ENCODE peak calls at places on chromosomes 2 and 18, in six cellular contexts. J is fibroblast of lung, H is A549, W is body of pancreas, D is colonic mucosa, K is coronary artery. I is an unnamed sample.

GRCh38 chr18:59846814-59847490 is 52.8 kb upstream of the PMAIP1 start:
- DNase-seq in J (peak; percentile 41), H (no peak), W (no peak), D (peak; percentile 73), K (no peak), I (no peak)

GRCh38 chr2:25528173-25528572 is 145.2 kb downstream of the DTNB start:
- DNase-seq in J (peak; percentile 87), H (no peak), W (no peak), D (no peak), K (no peak), I (no peak)

GRCh38 chr18:58135806-58136331 is 91.8 kb downstream of the NEDD4L start:
- DNase-seq in J (peak; percentile 54), H (peak; percentile 61), W (peak; percentile 71), D (peak; percentile 75), K (no peak), I (peak; percentile 68)

GRCh38 chr2:230512955-230513748 is 97.2 kb downstream of the SP100 start:
- DNase-seq in J (peak; percentile 4), H (peak; percentile 7), W (no peak), D (no peak), K (no peak), I (no peak)

GRCh38 chr2:238493880-238494572 is 67.3 kb downstream of the ASB1 start:
- DNase-seq in J (no peak), H (no peak), W (no peak), D (peak; percentile 43), K (no peak), I (no peak)

GRCh38 chr2:99576775-99577174 is 87.0 kb upstream of the REV1 start:
- DNase-seq in J (no peak), H (no peak), W (no peak), D (no peak), K (no peak), I (no peak)

GRCh38 chr2:112877423-112877822 is 33.5 kb upstream of the IL37 start:
- DNase-seq in J (peak; percentile 73), H (no peak), W (no peak), D (no peak), K (no peak), I (no peak)

GRCh38 chr2:127405252-127405605 is 13.0 kb upstream of the PROC start:
- DNase-seq in J (no peak), H (no peak), W (no peak), D (no peak), K (no peak), I (peak; percentile 46)

GRCh38 chr2:150063432-150063889 is 424.0 kb downstream of the RND3 start:
- DNase-seq in J (peak; percentile 86), H (no peak), W (no peak), D (no peak), K (no peak), I (no peak)

GRCh38 chr18:55509631-55510372 is 78.2 kb downstream of the TCF4 start:
- DNase-seq in J (peak; percentile 98), H (no peak), W (no peak), D (no peak), K (no peak), I (no peak)

GRCh38 chr2:233032551-233033320 is at the start of gene NEU2:
- DNase-seq in J (no peak), H (no peak), W (no peak), D (no peak), K (peak; percentile 58), I (no peak)

GRCh38 chr2:101162561-101163330 is 11.6 kb upstream of the TBC1D8 start:
- DNase-seq in J (no peak), H (no peak), W (no peak), D (peak; percentile 64), K (no peak), I (no peak)

GRCh38 chr2:144026679-144027078 is 493.2 kb downstream of the ZEB2 start:
- DNase-seq in J (no peak), H (no peak), W (no peak), D (no peak), K (no peak), I (no peak)

GRCh38 chr2:208134928-208135586 is 5.4 kb upstream of the CRYGC start:
- DNase-seq in J (no peak), H (no peak), W (no peak), D (no peak), K (no peak), I (no peak)

GRCh38 chr2:164898475-164898874 is 56.9 kb downstream of the SLC38A11 start:
- DNase-seq in J (peak; percentile 88), H (peak; percentile 10), W (no peak), D (no peak), K (no peak), I (no peak)

GRCh38 chr18:29191263-29191662 is 1014.3 kb upstream of the CDH2 start:
- DNase-seq in J (peak; percentile 19), H (peak; percentile 2), W (no peak), D (no peak), K (no peak), I (no peak)

GRCh38 chr2:109032229-109032800 is 43.3 kb upstream of the EDAR start:
- DNase-seq in J (no peak), H (no peak), W (no peak), D (no peak), K (no peak), I (no peak)

GRCh38 chr18:37364237-37364636 is 201.4 kb downstream of the CELF4 start:
- DNase-seq in J (no peak), H (no peak), W (peak; percentile 57), D (no peak), K (no peak), I (peak; percentile 67)

GRCh38 chr2:215479536-215480240 is 43.8 kb upstream of the FN1 start:
- DNase-seq in J (no peak), H (no peak), W (no peak), D (no peak), K (no peak), I (no peak)

GRCh38 chr18:25109484-25109883 is 242.5 kb downstream of the ZNF521 start:
- DNase-seq in J (peak; percentile 40), H (no peak), W (no peak), D (no peak), K (no peak), I (no peak)

GRCh38 chr2:18701546-18701945 is 112.2 kb upstream of the NT5C1B start:
- DNase-seq in J (no peak), H (no peak), W (no peak), D (no peak), K (no peak), I (no peak)

GRCh38 chr2:146709004-146709403 is 1135.8 kb upstream of the ACVR2A start:
- DNase-seq in J (no peak), H (no peak), W (no peak), D (no peak), K (no peak), I (no peak)

GRCh38 chr2:152157253-152157652 is 18.3 kb downstream of the STAM2 start:
- DNase-seq in J (no peak), H (no peak), W (no peak), D (no peak), K (no peak), I (no peak)

GRCh38 chr2:7014201-7014640 is 97.0 kb downstream of the RNF144A start:
- DNase-seq in J (peak; percentile 76), H (no peak), W (peak; percentile 31), D (no peak), K (no peak), I (no peak)

GRCh38 chr2:217952409-217952808 is 50.4 kb downstream of the TNS1 start:
- DNase-seq in J (no peak), H (no peak), W (peak; percentile 8), D (no peak), K (no peak), I (no peak)

GRCh38 chr2:1856922-1857321 is 112.6 kb upstream of the PXDN start:
- DNase-seq in J (peak; percentile 70), H (no peak), W (no peak), D (no peak), K (no peak), I (no peak)

GRCh38 chr18:13613591-13614317 is 112.6 kb downstream of the FAM210A start:
- DNase-seq in J (no peak), H (no peak), W (no peak), D (no peak), K (no peak), I (peak; percentile 57)
- H3K4me3 ChIP-seq in J (no peak overlapping the region), H (no peak overlapping the region), W (no peak overlapping the region), D (no peak overlapping the region), K (no peak overlapping the region), I (peak overlapping the region; percentile 44)

DNA sequence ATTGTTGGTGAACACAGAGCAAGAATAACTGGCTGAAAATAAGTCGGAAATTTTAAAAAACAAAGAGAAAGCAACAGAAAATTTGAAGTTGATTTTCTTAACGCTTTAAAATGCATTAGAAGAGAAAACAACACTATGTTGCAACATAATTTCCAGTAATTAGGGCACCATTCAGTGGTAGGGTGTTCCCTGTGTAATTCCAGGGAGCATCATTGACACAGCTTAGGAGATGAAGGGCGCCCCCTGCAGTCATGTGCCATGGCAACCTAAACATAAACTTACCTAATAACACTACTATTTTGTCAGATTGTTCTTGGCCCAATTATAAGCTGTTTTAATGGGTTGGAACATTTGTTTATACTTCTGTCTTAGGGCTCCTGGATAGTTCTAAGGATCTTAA is 99.6 kb downstream of the DTNA start:
- DNase-seq in J (peak; percentile 25), H (no peak), W (peak; percentile 62), D (peak; percentile 54), K (no peak), I (peak; percentile 78)
- TF ChIP-seq CTCF in J (peak; percentile 68), H (no peak), W (peak; percentile 27), D (peak; percentile 27), K (no peak), I (peak; percentile 59)

GRCh38 chr2:239765076-239765845 is 259.9 kb downstream of the NDUFA10 start:
- DNase-seq in J (no peak), H (no peak), W (no peak), D (no peak), K (no peak), I (no peak)

GRCh38 chr2:239762106-239762505 is 263.0 kb downstream of the NDUFA10 start:
- DNase-seq in J (no peak), H (no peak), W (no peak), D (no peak), K (no peak), I (no peak)

GRCh38 chr2:239760596-239760995 is 264.5 kb downstream of the NDUFA10 start:
- DNase-seq in J (no peak), H (no peak), W (no peak), D (no peak), K (no peak), I (no peak)

GRCh38 chr2:239763433-239764097 is 261.6 kb downstream of the NDUFA10 start:
- DNase-seq in J (no peak), H (no peak), W (no peak), D (no peak), K (no peak), I (no peak)

DNA sequence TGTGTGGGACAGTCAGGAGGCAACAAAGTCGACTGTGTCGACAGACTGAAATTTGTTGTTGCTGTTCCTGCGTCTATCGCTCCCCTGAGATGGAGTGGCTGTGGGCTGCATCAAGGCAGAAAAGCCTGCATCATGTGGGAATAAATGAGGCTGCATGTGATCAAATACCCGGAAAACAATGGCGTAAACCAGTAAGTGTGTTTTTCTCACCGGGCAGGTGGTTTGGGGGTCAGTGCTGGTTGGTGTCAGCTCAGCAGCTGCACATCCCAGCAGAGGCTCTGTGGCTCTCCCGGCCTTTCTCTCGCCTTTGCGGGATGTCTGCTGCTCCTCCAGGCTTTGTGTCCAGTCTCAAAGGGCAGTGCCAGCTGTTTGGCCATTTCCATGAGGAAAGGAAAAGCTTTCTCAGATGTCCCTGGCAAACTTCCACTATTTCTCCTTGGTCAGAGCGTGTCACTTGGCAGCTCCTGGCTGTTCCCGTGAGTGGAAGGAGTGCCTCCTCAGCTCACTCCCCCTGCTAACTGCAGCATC is 262.3 kb downstream of the NDUFA10 start:
- DNase-seq in J (no peak), H (no peak), W (no peak), D (no peak), K (no peak), I (no peak)
- H3K27ac ChIP-seq in J (no peak overlapping the region), H (no peak overlapping the region), W (no peak overlapping the region), D (no peak overlapping the region), K (no peak overlapping the region), I (no peak overlapping the region)

GRCh38 chr2:170818294-170819104 is 1.8 kb downstream of the GAD1 start:
- DNase-seq in J (no peak), H (no peak), W (no peak), D (no peak), K (no peak), I (no peak)
- H3K4me3 ChIP-seq in J (no peak overlapping the region), H (peak overlapping the region; percentile 43), W (no peak overlapping the region), D (peak overlapping the region; percentile 32), K (peak overlapping the region; percentile 68), I (no peak overlapping the region)